ENCODE peak calls at places on chromosome 13, in ten cellular contexts. M, S, I, V, D, U, W, C, T and E are unnamed samples.

GRCh38 chr13:39317284-39317683 is 279.0 kb downstream of the NHLRC3 start:
- DNase-seq in C (no peak), D (no peak), W (peak), V (no peak), M (peak), I (no peak), S (no peak), U (no peak), T (no peak), E (peak)

GRCh38 chr13:52954838-52955237 is 73.8 kb upstream of the OLFM4 start:
- DNase-seq in V (no peak), U (no peak), M (no peak), C (no peak), D (no peak), W (no peak), I (no peak), T (no peak), S (no peak), E (no peak)

GRCh38 chr13:26605845-26606244 is 48.4 kb downstream of the WASF3 start:
- DNase-seq in M (no peak), D (no peak), I (no peak), S (no peak), V (peak), W (no peak), T (peak), C (no peak), U (no peak), E (no peak)

GRCh38 chr13:50071399-50071798 is 56.2 kb downstream of the KCNRG start:
- DNase-seq in U (no peak), D (no peak), I (no peak), M (no peak), W (no peak), C (no peak), V (no peak), S (peak), T (no peak), E (no peak)

GRCh38 chr13:35630551-35631275 is 154.2 kb upstream of the MAB21L1 start:
- DNase-seq in D (no peak), I (no peak), S (peak), U (no peak), W (no peak), T (peak), V (peak), M (no peak), C (no peak), E (no peak)

GRCh38 chr13:29465741-29466293 is 129.7 kb downstream of the SLC7A1 start:
- DNase-seq in V (no peak), W (peak), D (no peak), S (peak), M (peak), C (no peak), I (peak), U (peak), T (no peak), E (no peak)

GRCh38 chr13:36163809-36164308 is 32.7 kb upstream of the DCLK1 start:
- DNase-seq in D (no peak), S (peak), T (no peak), W (peak), I (peak), V (no peak), M (peak), C (no peak), U (peak), E (peak)

GRCh38 chr13:40130871-40131636 is 475.6 kb downstream of the COG6 start:
- DNase-seq in U (no peak), D (no peak), V (peak), W (no peak), T (no peak), I (no peak), C (no peak), M (no peak), S (no peak), E (peak)

GRCh38 chr13:42930136-42930535 is 61.9 kb downstream of the EPSTI1 start:
- DNase-seq in V (no peak), I (no peak), C (no peak), D (no peak), T (no peak), S (no peak), U (no peak), M (no peak), W (no peak), E (no peak)

GRCh38 chr13:40031031-40031430 is 375.6 kb downstream of the COG6 start:
- DNase-seq in D (no peak), C (no peak), I (no peak), T (no peak), S (no peak), W (no peak), M (no peak), U (no peak), V (no peak), E (no peak)

GRCh38 chr13:105346141-105346766 is 1189.2 kb downstream of the EFNB2 start:
- DNase-seq in I (no peak), V (peak), T (no peak), W (no peak), M (no peak), D (no peak), S (no peak), U (no peak), C (no peak), E (no peak)

GRCh38 chr13:33079960-33080359 is 63.7 kb downstream of the KL start:
- DNase-seq in V (no peak), U (no peak), I (no peak), D (no peak), C (no peak), W (no peak), S (no peak), M (no peak), T (no peak), E (no peak)

GRCh38 chr13:110109910-110110309 is 197.0 kb downstream of the COL4A1 start:
- DNase-seq in T (no peak), V (no peak), U (no peak), C (peak), I (no peak), S (no peak), W (peak), M (peak), D (no peak), E (peak)
- TF ChIP-seq EP300 in T (no peak), V (no peak), U (no peak), C (no peak), I (no peak), S (no peak), W (no peak), M (peak), D (no peak), E (no peak)

DNA sequence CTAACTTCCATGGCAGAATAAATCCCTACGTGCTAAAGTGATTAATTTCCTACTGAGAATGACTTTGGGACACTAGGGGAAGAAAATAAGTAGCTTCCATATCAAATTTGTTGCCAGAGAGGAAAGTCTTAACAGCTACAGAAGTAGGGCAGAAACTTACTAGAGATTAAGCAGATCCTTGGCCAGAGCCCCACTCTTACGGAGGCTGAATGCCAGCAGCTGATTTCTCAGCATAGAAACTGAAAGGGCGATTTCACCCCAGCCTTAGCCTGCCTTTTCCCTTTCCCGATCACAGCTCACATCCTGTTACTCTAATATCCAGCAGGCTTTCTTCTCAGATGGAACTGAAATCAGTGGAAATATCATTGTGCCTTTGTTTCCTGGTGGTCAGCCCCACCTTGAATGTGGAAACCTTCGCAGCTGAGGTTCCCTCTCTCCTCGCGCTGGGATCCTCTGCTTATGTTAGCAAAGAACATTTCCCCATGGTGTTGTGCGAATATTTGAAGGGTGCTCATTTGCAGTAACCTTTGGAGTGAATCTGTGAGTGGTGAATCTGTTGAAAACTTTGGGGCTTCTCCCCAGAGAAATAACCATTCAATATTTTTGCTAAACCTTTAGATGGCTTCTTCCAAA is 8.4 kb downstream of the FAM124A start:
- DNase-seq in U (peak), W (peak), C (no peak), S (no peak), I (peak), M (peak), T (no peak), V (no peak), D (no peak), E (peak)
- H3K4me3 ChIP-seq in U (peak), W (no peak), C (no peak), S (no peak), I (peak), M (peak), T (no peak), V (no peak), D (peak), E (no peak)

DNA sequence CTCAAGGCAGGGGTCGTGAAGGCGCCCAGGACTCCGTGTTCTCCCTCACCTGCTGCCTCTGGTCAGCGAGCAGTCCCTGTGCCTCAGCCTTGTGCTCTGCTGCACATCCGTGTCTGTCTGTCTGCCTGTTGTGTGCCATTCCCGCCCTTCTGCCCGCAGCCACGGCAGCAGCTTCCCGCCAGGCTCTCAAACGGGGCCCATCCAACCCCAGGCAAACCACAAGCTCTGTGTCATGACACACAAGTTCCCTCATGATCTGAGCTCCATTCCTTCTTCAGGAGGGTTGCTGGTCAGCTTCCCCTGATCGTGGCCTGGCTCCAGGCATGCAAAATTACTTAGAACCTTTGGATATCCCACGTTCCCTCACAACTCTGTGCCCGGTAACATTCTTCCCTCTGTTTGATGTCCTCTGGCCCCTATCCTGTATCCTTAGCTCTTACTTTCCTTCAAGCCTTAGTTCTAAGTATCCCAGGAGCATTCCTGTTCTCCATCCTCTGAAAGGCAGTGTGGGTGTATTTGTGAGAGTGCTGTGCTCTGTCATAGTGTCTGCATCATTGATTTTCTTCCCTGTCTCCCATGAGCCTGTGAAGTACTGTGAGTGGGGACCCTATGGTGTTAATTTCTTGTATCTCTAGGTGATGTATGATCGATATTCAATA is 3.2 kb downstream of the GPR183 start:
- DNase-seq in T (no peak), V (no peak), S (no peak), U (no peak), D (no peak), W (no peak), C (peak), I (no peak), M (no peak), E (peak)
- TF ChIP-seq EP300 in T (no peak), V (no peak), S (no peak), U (no peak), D (no peak), W (no peak), C (peak), I (no peak), M (no peak), E (no peak)

GRCh38 chr13:85313761-85314503 is 485.3 kb downstream of the SLITRK6 start:
- DNase-seq in T (no peak), C (no peak), M (no peak), V (peak), D (no peak), I (no peak), W (no peak), U (no peak), S (peak), E (no peak)

GRCh38 chr13:85312071-85312470 is 487.1 kb downstream of the SLITRK6 start:
- DNase-seq in D (no peak), I (no peak), M (no peak), V (no peak), W (no peak), U (no peak), C (no peak), T (no peak), S (no peak), E (no peak)

GRCh38 chr13:85314686-85315085 is 484.5 kb downstream of the SLITRK6 start:
- DNase-seq in C (no peak), T (no peak), U (no peak), M (no peak), V (no peak), I (no peak), S (no peak), D (no peak), W (no peak), E (no peak)

GRCh38 chr13:85317781-85318180 is 481.4 kb downstream of the SLITRK6 start:
- DNase-seq in D (no peak), V (no peak), T (no peak), C (no peak), W (no peak), I (no peak), S (no peak), U (no peak), M (no peak), E (no peak)

DNA sequence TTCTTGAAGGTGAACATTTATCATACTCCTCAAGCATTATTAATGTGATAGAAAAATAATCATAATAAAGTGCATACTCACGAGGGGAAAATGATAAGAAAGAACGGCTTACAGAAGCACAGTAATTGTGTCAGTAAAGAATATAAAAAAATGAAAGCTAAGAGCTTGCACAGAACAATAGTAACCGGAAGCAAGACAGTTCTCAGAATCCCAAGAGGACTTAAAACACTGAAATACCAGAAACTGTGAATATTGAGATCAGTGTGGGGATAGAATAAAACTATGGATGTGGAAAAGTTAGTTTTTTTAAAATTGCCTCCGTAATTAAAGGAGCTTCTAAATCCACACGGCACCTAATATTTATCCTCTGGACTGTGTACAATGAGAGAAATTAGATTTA is 482.7 kb downstream of the SLITRK6 start:
- DNase-seq in T (no peak), U (no peak), S (no peak), M (no peak), V (no peak), D (no peak), W (no peak), C (no peak), I (no peak), E (no peak)
- H3K4me3 ChIP-seq in T (no peak), U (no peak), S (no peak), M (no peak), V (no peak), D (no peak), W (no peak), C (no peak), I (no peak), E (no peak)

DNA sequence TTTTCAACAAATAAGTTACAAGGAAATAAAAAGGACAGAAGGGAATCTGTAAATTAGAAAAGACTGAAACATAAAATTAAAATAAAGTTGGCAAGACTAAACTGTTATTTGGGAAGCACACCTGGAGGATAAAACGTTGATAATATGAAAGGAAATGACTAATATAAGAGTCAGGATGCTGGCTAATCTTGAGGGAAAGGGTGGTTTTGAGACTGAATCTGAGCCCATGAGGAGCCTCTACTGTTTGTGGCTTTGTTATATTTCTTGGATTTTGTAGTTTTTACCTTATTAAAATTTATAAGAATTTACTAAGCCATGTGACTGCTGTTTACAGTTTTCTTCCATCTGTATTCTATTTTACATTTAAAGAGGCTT is 718.0 kb upstream of the SPRY2 start:
- DNase-seq in S (no peak), W (no peak), T (no peak), M (no peak), V (no peak), D (no peak), C (no peak), I (no peak), U (no peak), E (no peak)
- TF ChIP-seq EP300 in S (no peak), W (no peak), T (no peak), M (no peak), V (no peak), D (no peak), C (no peak), I (no peak), U (no peak), E (no peak)

GRCh38 chr13:48319458-48320395 is 16.2 kb downstream of the RB1 start:
- DNase-seq in C (peak), I (no peak), M (no peak), U (no peak), T (no peak), V (no peak), S (no peak), W (no peak), D (no peak), E (no peak)

GRCh38 chr13:48320396-48320790 is 16.8 kb downstream of the RB1 start:
- DNase-seq in U (no peak), D (no peak), W (no peak), S (no peak), T (no peak), M (no peak), C (peak), V (no peak), I (no peak), E (no peak)

GRCh38 chr13:48322294-48322693 is 18.7 kb downstream of the RB1 start:
- DNase-seq in M (no peak), C (no peak), V (no peak), U (no peak), S (no peak), W (no peak), I (no peak), D (no peak), T (no peak), E (no peak)

GRCh38 chr13:48318714-48319457 is 15.3 kb downstream of the RB1 start:
- DNase-seq in V (no peak), W (peak), M (peak), C (peak), S (no peak), D (peak), U (no peak), T (no peak), I (no peak), E (no peak)

DNA sequence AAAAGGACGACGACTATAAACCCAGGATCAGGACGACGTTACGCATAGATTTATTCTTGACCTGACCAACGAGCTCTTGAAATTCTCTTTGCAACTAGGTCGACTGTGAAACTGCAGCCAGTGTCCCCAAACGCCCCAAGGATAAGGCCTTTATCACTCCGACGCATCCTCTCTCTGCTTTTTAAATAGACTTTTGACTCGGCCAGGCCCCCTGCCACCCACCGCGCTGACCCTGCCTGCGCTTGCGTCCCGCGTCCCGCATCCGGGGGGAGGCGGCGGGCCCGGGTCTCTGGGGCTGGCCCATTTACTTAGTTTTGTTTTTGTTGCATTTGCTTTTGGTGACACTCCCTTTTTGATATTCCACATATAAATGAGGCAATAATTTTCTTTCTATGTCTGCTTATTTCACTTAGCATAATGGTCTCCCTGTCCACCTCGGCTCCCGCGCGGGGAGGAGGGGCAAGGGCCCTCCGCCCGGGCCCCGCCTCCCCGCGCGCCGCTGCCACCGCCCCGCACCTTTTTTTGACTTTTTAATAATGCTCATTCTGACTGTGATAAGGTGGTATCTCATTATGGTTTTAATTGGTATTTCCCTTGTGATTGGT is 17.5 kb downstream of the RB1 start:
- DNase-seq in S (no peak), W (no peak), V (no peak), T (no peak), I (no peak), U (no peak), C (peak), D (no peak), M (no peak), E (no peak)
- H3K4me3 ChIP-seq in S (no peak), W (peak), V (no peak), T (no peak), I (peak), U (peak), C (no peak), D (peak), M (peak), E (no peak)

GRCh38 chr13:99894835-99895427 is 76.6 kb downstream of the ZIC5 start:
- DNase-seq in U (no peak), I (no peak), C (no peak), S (peak), V (no peak), T (no peak), W (no peak), M (no peak), D (no peak), E (peak)

GRCh38 chr13:99896712-99897440 is 74.7 kb downstream of the ZIC5 start:
- DNase-seq in I (no peak), T (no peak), S (no peak), W (no peak), C (no peak), U (no peak), M (no peak), D (no peak), V (no peak), E (no peak)

GRCh38 chr13:99894105-99894504 is 77.5 kb downstream of the ZIC5 start:
- DNase-seq in U (no peak), W (no peak), V (no peak), D (no peak), I (no peak), S (peak), T (no peak), M (no peak), C (no peak), E (no peak)

GRCh38 chr13:99895999-99896695 is 75.4 kb downstream of the ZIC5 start:
- DNase-seq in M (no peak), S (peak), I (no peak), T (no peak), D (no peak), U (no peak), V (no peak), C (peak), W (no peak), E (no peak)

GRCh38 chr13:99895428-99895998 is 76.1 kb downstream of the ZIC5 start:
- DNase-seq in I (no peak), D (no peak), U (no peak), V (no peak), S (peak), T (no peak), W (no peak), C (peak), M (no peak), E (no peak)
- TF ChIP-seq EP300 in I (no peak), D (no peak), U (no peak), V (no peak), S (no peak), T (no peak), W (no peak), C (no peak), M (no peak), E (no peak)

GRCh38 chr13:72521965-72522661 is 205.3 kb downstream of the MZT1 start:
- DNase-seq in W (no peak), C (peak), D (no peak), S (peak), U (no peak), T (no peak), V (no peak), M (no peak), I (peak), E (no peak)
- H3K4me3 ChIP-seq in W (no peak), C (no peak), D (no peak), S (no peak), U (no peak), T (no peak), V (no peak), M (peak), I (no peak), E (no peak)

GRCh38 chr13:80363890-80364503 is 23.1 kb upstream of the SPRY2 start:
- DNase-seq in C (no peak), W (no peak), U (no peak), V (no peak), I (no peak), D (no peak), M (no peak), S (peak), T (no peak), E (no peak)
- TF ChIP-seq EP300 in C (no peak), W (no peak), U (no peak), V (no peak), I (no peak), D (no peak), M (no peak), S (no peak), T (no peak), E (no peak)

GRCh38 chr13:98860491-98860890 is 108.0 kb upstream of the SLC15A1 start:
- DNase-seq in C (no peak), U (no peak), S (no peak), D (no peak), I (no peak), V (no peak), T (no peak), W (no peak), M (no peak), E (no peak)
- H3K4me3 ChIP-seq in C (no peak), U (no peak), S (no peak), D (no peak), I (no peak), V (no peak), T (no peak), W (no peak), M (no peak), E (no peak)